ENCODE peak calls at places on chromosomes 7 and 10, in five cellular contexts. One of them, this sample, is unnamed.

GRCh38 chr10:58360412-58361004 is 24.7 kb upstream of the TFAM start:
- DNase-seq in HL-60: no peak
- DNase-seq in trophoblast cell: no peak
- DNase-seq in GM23338: no peak
- DNase-seq in left ventricle myocardium inferior: no peak
- DNase-seq in this sample: no peak

GRCh38 chr10:84097787-84098353 is 41.4 kb upstream of the GHITM start:
- DNase-seq in HL-60: no peak
- DNase-seq in trophoblast cell: no peak
- DNase-seq in left ventricle myocardium inferior: no peak
- DNase-seq in GM23338: peak
- DNase-seq in this sample: no peak

GRCh38 chr7:14233026-14233897 is 243.8 kb upstream of the ETV1 start:
- DNase-seq in trophoblast cell: no peak
- DNase-seq in left ventricle myocardium inferior: no peak
- DNase-seq in GM23338: no peak
- DNase-seq in HL-60: no peak
- DNase-seq in this sample: no peak

GRCh38 chr7:75611557-75612178 is 119.5 kb downstream of the SPDYE5 start:
- DNase-seq in HL-60: no peak
- DNase-seq in trophoblast cell: no peak
- DNase-seq in GM23338: peak
- DNase-seq in left ventricle myocardium inferior: peak
- DNase-seq in this sample: peak

GRCh38 chr10:109894516-109894915 is 28.8 kb downstream of the XPNPEP1 start:
- DNase-seq in GM23338: no peak
- DNase-seq in trophoblast cell: no peak
- DNase-seq in HL-60: no peak
- DNase-seq in left ventricle myocardium inferior: peak
- DNase-seq in this sample: peak

GRCh38 chr7:84190016-84190705 is 4.4 kb downstream of the SEMA3A start:
- DNase-seq in GM23338: no peak
- DNase-seq in trophoblast cell: no peak
- DNase-seq in left ventricle myocardium inferior: no peak
- DNase-seq in HL-60: no peak
- DNase-seq in this sample: no peak

GRCh38 chr10:31912898-31913847 is 15.5 kb downstream of the ARHGAP12 start:
- DNase-seq in GM23338: no peak
- DNase-seq in left ventricle myocardium inferior: no peak
- DNase-seq in HL-60: no peak
- DNase-seq in trophoblast cell: no peak
- DNase-seq in this sample: no peak

GRCh38 chr7:100604078-100604975 is 2.2 kb downstream of the PCOLCE start:
- DNase-seq in left ventricle myocardium inferior: peak
- DNase-seq in trophoblast cell: peak
- DNase-seq in HL-60: peak
- DNase-seq in GM23338: peak
- DNase-seq in this sample: peak

GRCh38 chr7:138173548-138173947 is 97.3 kb downstream of the AKR1D1 start:
- DNase-seq in left ventricle myocardium inferior: no peak
- DNase-seq in HL-60: no peak
- DNase-seq in trophoblast cell: no peak
- DNase-seq in GM23338: no peak
- DNase-seq in this sample: no peak

GRCh38 chr7:149524399-149524798 is 26.8 kb upstream of the ZNF746 start:
- DNase-seq in left ventricle myocardium inferior: no peak
- DNase-seq in trophoblast cell: no peak
- DNase-seq in GM23338: no peak
- DNase-seq in HL-60: no peak
- DNase-seq in this sample: no peak

GRCh38 chr10:119135517-119135890 is 30.0 kb downstream of the SFXN4 start:
- DNase-seq in trophoblast cell: no peak
- DNase-seq in GM23338: no peak
- DNase-seq in HL-60: peak
- DNase-seq in left ventricle myocardium inferior: no peak
- DNase-seq in this sample: no peak

GRCh38 chr10:124671486-124672075 is 72.6 kb downstream of the FAM53B start:
- DNase-seq in left ventricle myocardium inferior: peak
- DNase-seq in HL-60: peak
- DNase-seq in trophoblast cell: no peak
- DNase-seq in GM23338: peak
- DNase-seq in this sample: no peak

GRCh38 chr10:126186746-126187145 is 201.5 kb downstream of the ADAM12 start:
- DNase-seq in left ventricle myocardium inferior: no peak
- DNase-seq in HL-60: no peak
- DNase-seq in trophoblast cell: no peak
- DNase-seq in GM23338: no peak
- DNase-seq in this sample: no peak

GRCh38 chr10:72665925-72666324 is 26.0 kb upstream of the MCU start:
- DNase-seq in HL-60: no peak
- DNase-seq in left ventricle myocardium inferior: no peak
- DNase-seq in trophoblast cell: no peak
- DNase-seq in GM23338: no peak
- DNase-seq in this sample: no peak

GRCh38 chr10:88385601-88386203 is 197.4 kb downstream of the RNLS start:
- DNase-seq in trophoblast cell: no peak
- DNase-seq in GM23338: no peak
- DNase-seq in HL-60: no peak
- DNase-seq in left ventricle myocardium inferior: no peak
- DNase-seq in this sample: peak

GRCh38 chr7:42407828-42408227 is 170.8 kb upstream of the GLI3 start:
- DNase-seq in GM23338: no peak
- DNase-seq in HL-60: no peak
- DNase-seq in left ventricle myocardium inferior: no peak
- DNase-seq in trophoblast cell: peak
- DNase-seq in this sample: no peak

GRCh38 chr10:132446661-132447445 is 49.9 kb downstream of the PWWP2B start:
- DNase-seq in GM23338: no peak
- DNase-seq in trophoblast cell: peak
- DNase-seq in left ventricle myocardium inferior: no peak
- DNase-seq in HL-60: peak
- DNase-seq in this sample: peak

GRCh38 chr10:78459639-78460037 is 426.0 kb downstream of the RPS24 start:
- DNase-seq in GM23338: no peak
- DNase-seq in HL-60: no peak
- DNase-seq in left ventricle myocardium inferior: no peak
- DNase-seq in trophoblast cell: no peak
- DNase-seq in this sample: no peak

GRCh38 chr10:43278216-43278615 is 11.4 kb upstream of the RASGEF1A start:
- DNase-seq in trophoblast cell: peak
- DNase-seq in HL-60: no peak
- DNase-seq in left ventricle myocardium inferior: no peak
- DNase-seq in GM23338: no peak
- DNase-seq in this sample: no peak

GRCh38 chr10:22801759-22802158 is 87.4 kb upstream of the PIP4K2A start:
- DNase-seq in left ventricle myocardium inferior: no peak
- DNase-seq in trophoblast cell: no peak
- DNase-seq in HL-60: no peak
- DNase-seq in GM23338: no peak
- DNase-seq in this sample: no peak

GRCh38 chr7:23020742-23021401 is 6.9 kb upstream of the HYCC1 start:
- DNase-seq in trophoblast cell: no peak
- DNase-seq in GM23338: no peak
- DNase-seq in HL-60: no peak
- DNase-seq in left ventricle myocardium inferior: peak
- DNase-seq in this sample: no peak

GRCh38 chr10:5478694-5479305 is 20.6 kb downstream of the CALML5 start:
- DNase-seq in GM23338: no peak
- DNase-seq in HL-60: no peak
- DNase-seq in left ventricle myocardium inferior: no peak
- DNase-seq in trophoblast cell: no peak
- DNase-seq in this sample: no peak

GRCh38 chr10:120272350-120272749 is 184.7 kb upstream of the PLPP4 start:
- DNase-seq in trophoblast cell: no peak
- DNase-seq in GM23338: no peak
- DNase-seq in left ventricle myocardium inferior: no peak
- DNase-seq in HL-60: no peak
- DNase-seq in this sample: no peak

GRCh38 chr7:30478349-30479228 is at the start of gene NOD1:
- DNase-seq in trophoblast cell: peak
- DNase-seq in HL-60: peak
- DNase-seq in left ventricle myocardium inferior: peak
- DNase-seq in GM23338: peak
- DNase-seq in this sample: peak

GRCh38 chr7:156854654-156855053 is 38.3 kb downstream of the LMBR1 start:
- DNase-seq in GM23338: no peak
- DNase-seq in trophoblast cell: no peak
- DNase-seq in HL-60: no peak
- DNase-seq in left ventricle myocardium inferior: no peak
- DNase-seq in this sample: no peak

GRCh38 chr7:47826754-47827153 is 121.5 kb downstream of the PKD1L1 start:
- DNase-seq in left ventricle myocardium inferior: no peak
- DNase-seq in trophoblast cell: no peak
- DNase-seq in HL-60: no peak
- DNase-seq in GM23338: no peak
- DNase-seq in this sample: no peak

GRCh38 chr7:119996634-119997033 is 276.3 kb upstream of the KCND2 start:
- DNase-seq in HL-60: no peak
- DNase-seq in trophoblast cell: no peak
- DNase-seq in GM23338: no peak
- DNase-seq in left ventricle myocardium inferior: no peak
- DNase-seq in this sample: no peak

GRCh38 chr10:24824536-24824935 is 100.8 kb upstream of the ARHGAP21 start:
- DNase-seq in GM23338: no peak
- DNase-seq in trophoblast cell: no peak
- DNase-seq in HL-60: no peak
- DNase-seq in left ventricle myocardium inferior: no peak
- DNase-seq in this sample: no peak

GRCh38 chr7:37234928-37235327 is 213.7 kb downstream of the ELMO1 start:
- DNase-seq in GM23338: peak
- DNase-seq in left ventricle myocardium inferior: no peak
- DNase-seq in HL-60: no peak
- DNase-seq in trophoblast cell: no peak
- DNase-seq in this sample: no peak

GRCh38 chr10:36581237-36581636 is 544.2 kb upstream of the ANKRD30A start:
- DNase-seq in left ventricle myocardium inferior: no peak
- DNase-seq in HL-60: no peak
- DNase-seq in trophoblast cell: no peak
- DNase-seq in GM23338: no peak
- DNase-seq in this sample: no peak

GRCh38 chr10:63713191-63714144 is 192.3 kb downstream of the REEP3 start:
- DNase-seq in left ventricle myocardium inferior: peak
- DNase-seq in GM23338: peak
- DNase-seq in trophoblast cell: no peak
- DNase-seq in HL-60: no peak
- DNase-seq in this sample: peak

GRCh38 chr10:11603741-11604140 is 7.7 kb downstream of the USP6NL start:
- DNase-seq in trophoblast cell: no peak
- DNase-seq in HL-60: no peak
- DNase-seq in GM23338: no peak
- DNase-seq in left ventricle myocardium inferior: no peak
- DNase-seq in this sample: no peak

GRCh38 chr10:27530477-27530876 is 26.4 kb downstream of the RAB18 start:
- DNase-seq in left ventricle myocardium inferior: no peak
- DNase-seq in HL-60: no peak
- DNase-seq in GM23338: no peak
- DNase-seq in trophoblast cell: no peak
- DNase-seq in this sample: no peak

GRCh38 chr7:141189231-141189630 is 115.4 kb downstream of the TMEM178B start:
- DNase-seq in left ventricle myocardium inferior: no peak
- DNase-seq in GM23338: no peak
- DNase-seq in HL-60: no peak
- DNase-seq in trophoblast cell: no peak
- DNase-seq in this sample: no peak

GRCh38 chr10:52172581-52172980 is 141.5 kb upstream of the DKK1 start:
- DNase-seq in trophoblast cell: peak
- DNase-seq in left ventricle myocardium inferior: no peak
- DNase-seq in GM23338: peak
- DNase-seq in HL-60: no peak
- DNase-seq in this sample: no peak

GRCh38 chr10:97843296-97843671 is 6.4 kb upstream of the GOLGA7B start:
- DNase-seq in GM23338: no peak
- DNase-seq in trophoblast cell: no peak
- DNase-seq in HL-60: no peak
- DNase-seq in left ventricle myocardium inferior: no peak
- DNase-seq in this sample: no peak

GRCh38 chr10:99929360-99929759 is 80.4 kb downstream of the DNMBP start:
- DNase-seq in HL-60: no peak
- DNase-seq in trophoblast cell: no peak
- DNase-seq in GM23338: no peak
- DNase-seq in left ventricle myocardium inferior: no peak
- DNase-seq in this sample: no peak
- H3K27ac ChIP-seq in HL-60: no peak
- H3K27ac ChIP-seq in trophoblast cell: no peak
- H3K27ac ChIP-seq in GM23338: no peak
- H3K27ac ChIP-seq in left ventricle myocardium inferior: no peak
- H3K27ac ChIP-seq in this sample: no peak

GRCh38 chr10:30106987-30107386 is 47.6 kb upstream of the JCAD start:
- DNase-seq in GM23338: no peak
- DNase-seq in left ventricle myocardium inferior: no peak
- DNase-seq in trophoblast cell: no peak
- DNase-seq in HL-60: no peak
- DNase-seq in this sample: no peak
- H3K27ac ChIP-seq in GM23338: no peak
- H3K27ac ChIP-seq in left ventricle myocardium inferior: no peak
- H3K27ac ChIP-seq in trophoblast cell: no peak
- H3K27ac ChIP-seq in HL-60: no peak
- H3K27ac ChIP-seq in this sample: no peak

GRCh38 chr10:29668628-29669027 is 33.9 kb upstream of the SVIL start:
- DNase-seq in HL-60: no peak
- DNase-seq in left ventricle myocardium inferior: no peak
- DNase-seq in GM23338: no peak
- DNase-seq in trophoblast cell: peak
- DNase-seq in this sample: no peak
- H3K27ac ChIP-seq in HL-60: no peak
- H3K27ac ChIP-seq in left ventricle myocardium inferior: no peak
- H3K27ac ChIP-seq in GM23338: no peak
- H3K27ac ChIP-seq in trophoblast cell: no peak
- H3K27ac ChIP-seq in this sample: peak

GRCh38 chr7:135799881-135800280 is 51.3 kb upstream of the FAM180A start:
- DNase-seq in left ventricle myocardium inferior: no peak
- DNase-seq in HL-60: no peak
- DNase-seq in trophoblast cell: no peak
- DNase-seq in GM23338: peak
- DNase-seq in this sample: no peak

GRCh38 chr7:135801877-135802276 is 53.3 kb upstream of the FAM180A start:
- DNase-seq in GM23338: no peak
- DNase-seq in HL-60: no peak
- DNase-seq in trophoblast cell: no peak
- DNase-seq in left ventricle myocardium inferior: no peak
- DNase-seq in this sample: no peak

GRCh38 chr7:135800560-135800959 is 51.9 kb upstream of the FAM180A start:
- DNase-seq in GM23338: peak
- DNase-seq in left ventricle myocardium inferior: no peak
- DNase-seq in trophoblast cell: no peak
- DNase-seq in HL-60: no peak
- DNase-seq in this sample: no peak

GRCh38 chr7:135802697-135803096 is 54.1 kb upstream of the FAM180A start:
- DNase-seq in HL-60: no peak
- DNase-seq in GM23338: no peak
- DNase-seq in left ventricle myocardium inferior: no peak
- DNase-seq in trophoblast cell: no peak
- DNase-seq in this sample: no peak

GRCh38 chr7:135801045-135801693 is 52.6 kb upstream of the FAM180A start:
- DNase-seq in trophoblast cell: peak
- DNase-seq in GM23338: peak
- DNase-seq in left ventricle myocardium inferior: no peak
- DNase-seq in HL-60: no peak
- DNase-seq in this sample: no peak
- H3K27ac ChIP-seq in trophoblast cell: no peak
- H3K27ac ChIP-seq in GM23338: no peak
- H3K27ac ChIP-seq in left ventricle myocardium inferior: no peak
- H3K27ac ChIP-seq in HL-60: no peak
- H3K27ac ChIP-seq in this sample: no peak

GRCh38 chr7:50315193-50315592 is 10.7 kb downstream of the IKZF1 start:
- DNase-seq in GM23338: no peak
- DNase-seq in HL-60: no peak
- DNase-seq in left ventricle myocardium inferior: no peak
- DNase-seq in trophoblast cell: no peak
- DNase-seq in this sample: no peak
- H3K27ac ChIP-seq in GM23338: no peak
- H3K27ac ChIP-seq in HL-60: no peak
- H3K27ac ChIP-seq in left ventricle myocardium inferior: no peak
- H3K27ac ChIP-seq in trophoblast cell: no peak
- H3K27ac ChIP-seq in this sample: no peak